ENCODE peak calls at places on chromosomes 16 and 17, in eight cellular contexts. J is EL, U is Calu3, H is choroid plexus epithelial cell, T is D341Med, N is endodermal cell, Q is stromal cell of bone marrow, C is posterior vena cava. Z is an unnamed sample.
A peak's percentile ranks its signal among the peaks of the same experiment; 100 is the strongest.

GRCh38 chr17:59838196-59838911 is 54.4 kb downstream of the TUBD1 start:
- DNase-seq in H (peak; percentile 70), U (no peak), C (no peak), J (no peak), T (no peak), Q (no peak), N (peak; percentile 74), Z (no peak)

GRCh38 chr16:86363057-86363490 is 147.3 kb upstream of the FOXF1 start:
- DNase-seq in T (no peak), C (no peak), H (peak; percentile 81), Q (no peak), J (peak; percentile 99), U (no peak), N (no peak), Z (no peak)

GRCh38 chr17:60952747-60953146 is 275.1 kb downstream of the BCAS3 start:
- DNase-seq in T (no peak), Q (no peak), H (no peak), C (no peak), J (no peak), U (no peak), N (no peak), Z (no peak)

GRCh38 chr17:36979585-36979941 is 30.8 kb downstream of the AATF start:
- DNase-seq in U (no peak), J (no peak), N (no peak), C (no peak), Q (no peak), T (no peak), H (peak; percentile 10), Z (no peak)

GRCh38 chr17:34117811-34118210 is 137.3 kb upstream of the CCL2 start:
- DNase-seq in Q (no peak), U (no peak), H (no peak), C (no peak), N (peak; percentile 60), J (no peak), T (no peak), Z (no peak)

GRCh38 chr17:41507315-41507880 is 2.0 kb upstream of the KRT13 start:
- DNase-seq in J (no peak), T (no peak), Q (no peak), H (no peak), N (no peak), U (no peak), C (no peak), Z (no peak)

GRCh38 chr16:28273511-28273910 is 18.8 kb upstream of the SBK1 start:
- DNase-seq in H (no peak), Q (no peak), N (no peak), J (no peak), U (no peak), C (no peak), T (no peak), Z (no peak)

GRCh38 chr16:28899882-28900600 is 21.8 kb downstream of the ATP2A1 start:
- DNase-seq in H (no peak), Q (no peak), T (no peak), J (no peak), U (no peak), C (no peak), N (no peak), Z (no peak)

GRCh38 chr17:71110326-71110725 is 941.0 kb downstream of the KCNJ2 start:
- DNase-seq in C (no peak), Q (no peak), N (no peak), U (no peak), T (no peak), J (peak; percentile 27), H (no peak), Z (no peak)

GRCh38 chr17:76646712-76647111 is 3.2 kb upstream of the ST6GALNAC1 start:
- DNase-seq in N (no peak), C (no peak), J (no peak), U (no peak), H (no peak), T (no peak), Q (no peak), Z (no peak)

GRCh38 chr17:42428141-42428944 is 5.3 kb upstream of the CAVIN1 start:
- DNase-seq in C (peak; percentile 81), T (peak; percentile 83), U (peak; percentile 78), N (peak; percentile 85), H (peak; percentile 97), J (peak; percentile 99), Q (peak; percentile 98), Z (peak; percentile 74)

GRCh38 chr16:75224683-75225082 is 5.9 kb downstream of the CTRB1 start:
- DNase-seq in Q (no peak), T (no peak), J (no peak), H (no peak), C (no peak), N (no peak), U (no peak), Z (peak; percentile 29)

GRCh38 chr17:15381707-15382106 is 40.3 kb upstream of the TEKT3 start:
- DNase-seq in J (no peak), H (peak; percentile 21), C (no peak), Q (no peak), N (no peak), U (no peak), T (no peak), Z (no peak)

GRCh38 chr16:24955975-24956731 is 59.0 kb downstream of the ARHGAP17 start:
- DNase-seq in H (peak; percentile 18), U (no peak), Q (no peak), J (no peak), C (no peak), N (no peak), T (no peak), Z (no peak)

GRCh38 chr16:86619263-86619935 is 41.0 kb downstream of the FOXL1 start:
- DNase-seq in H (no peak), U (no peak), J (no peak), N (no peak), Q (no peak), T (no peak), C (peak; percentile 87), Z (peak; percentile 83)

GRCh38 chr17:1347681-1348318 is 52.2 kb downstream of the YWHAE start:
- DNase-seq in U (no peak), J (no peak), H (peak; percentile 74), N (no peak), T (no peak), Q (peak; percentile 43), C (no peak), Z (no peak)

GRCh38 chr16:72098936-72099335 is 5.3 kb downstream of the DHX38 start:
- DNase-seq in Q (no peak), T (no peak), U (no peak), H (no peak), C (no peak), J (no peak), N (peak; percentile 78), Z (peak; percentile 68)

GRCh38 chr17:15885770-15886169 is 59.2 kb upstream of the ADORA2B start:
- DNase-seq in H (no peak), U (no peak), J (no peak), Q (no peak), N (no peak), C (no peak), T (no peak), Z (no peak)

GRCh38 chr16:72739577-72739976 is 308.4 kb downstream of the ZFHX3 start:
- DNase-seq in C (no peak), N (no peak), J (peak; percentile 80), U (no peak), T (no peak), H (peak; percentile 49), Q (no peak), Z (no peak)

GRCh38 chr17:10623786-10624338 is 33.2 kb downstream of the MYH3 start:
- DNase-seq in H (no peak), T (no peak), J (no peak), N (no peak), C (no peak), U (no peak), Q (no peak), Z (no peak)

GRCh38 chr16:82625066-82625968 is 1.5 kb upstream of the CDH13 start:
- DNase-seq in T (no peak), N (no peak), C (no peak), U (no peak), H (no peak), Q (no peak), J (no peak), Z (no peak)

GRCh38 chr16:65905326-65905725 is 461.2 kb upstream of the CDH5 start:
- DNase-seq in U (no peak), N (no peak), C (no peak), J (no peak), H (no peak), T (no peak), Q (no peak), Z (no peak)

GRCh38 chr16:80703391-80704071 is 100.9 kb downstream of the CDYL2 start:
- DNase-seq in T (no peak), J (no peak), Q (no peak), N (no peak), U (no peak), C (no peak), H (no peak), Z (no peak)

GRCh38 chr16:76345093-76345735 is 68.0 kb downstream of the CNTNAP4 start:
- DNase-seq in C (peak; percentile 86), H (peak; percentile 7), T (no peak), N (no peak), Q (peak; percentile 91), U (no peak), J (no peak), Z (no peak)

GRCh38 chr16:64364894-64365293 is 757.0 kb downstream of the CDH11 start:
- DNase-seq in H (no peak), U (no peak), J (no peak), Q (no peak), N (no peak), T (no peak), C (no peak), Z (no peak)

GRCh38 chr16:88967800-88968588 is 9.0 kb downstream of the CBFA2T3 start:
- DNase-seq in U (no peak), N (no peak), T (no peak), Q (no peak), H (no peak), C (no peak), J (no peak), Z (no peak)

GRCh38 chr17:62750502-62751349 is 57.4 kb downstream of the MARCHF10 start:
- DNase-seq in T (peak; percentile 70), U (no peak), J (peak; percentile 31), N (peak; percentile 90), C (no peak), Q (no peak), H (peak; percentile 13), Z (peak; percentile 72)

GRCh38 chr17:74125160-74125559 is 78.3 kb upstream of the RPL38 start:
- DNase-seq in N (peak; percentile 32), H (no peak), J (no peak), U (no peak), Q (no peak), C (no peak), T (no peak), Z (peak; percentile 13)

GRCh38 chr16:84751241-84751640 is 51.4 kb downstream of the USP10 start:
- DNase-seq in C (no peak), H (no peak), N (no peak), J (no peak), T (no peak), Q (no peak), U (no peak), Z (no peak)

GRCh38 chr16:87033541-87034300 is 283.5 kb downstream of the C16orf95 start:
- DNase-seq in U (no peak), N (no peak), Q (no peak), C (peak; percentile 52), T (no peak), H (peak; percentile 9), J (no peak), Z (no peak)

GRCh38 chr16:27520982-27521673 is 28.6 kb downstream of the GTF3C1 start:
- DNase-seq in C (no peak), H (peak; percentile 62), T (no peak), Q (no peak), J (no peak), N (peak; percentile 53), U (no peak), Z (no peak)

GRCh38 chr16:56652600-56652999 is 914 bp downstream of the MT1B start:
- DNase-seq in U (no peak), J (no peak), T (no peak), H (no peak), Q (no peak), C (no peak), N (no peak), Z (no peak)

GRCh38 chr17:37801131-37801530 is 56.3 kb upstream of the HNF1B start:
- DNase-seq in J (no peak), H (no peak), T (no peak), C (no peak), U (no peak), Q (no peak), N (no peak), Z (no peak)

GRCh38 chr16:56669840-56670639 is 426 bp downstream of the MT1H start:
- DNase-seq in T (no peak), U (no peak), H (no peak), Q (no peak), J (no peak), C (peak; percentile 74), N (peak; percentile 60), Z (peak; percentile 38)